ENCODE peak calls at places on chromosomes 12 and 14, in six cellular contexts. C is LoVo; B is activated T-cell treated with anti-CD3 and anti-CD28 coated beads, Interleukin-2, amount 50 U/mL, for 72 hours; L is iPS DF 19.7; D is posterior vena cava; R is dorsolateral prefrontal cortex. X is an unnamed sample.

GRCh38 chr14:54489731-54490447 is 1.1 kb upstream of the GMFB start:
- DNase-seq in R (no peak), C (no peak), B (no peak), D (no peak), L (no peak), X (no peak)

GRCh38 chr14:50360851-50361250 is 35.8 kb downstream of the CDKL1 start:
- DNase-seq in C (no peak), L (no peak), B (no peak), D (no peak), R (no peak), X (no peak)

GRCh38 chr12:114735680-114736374 is 51.9 kb upstream of the TBX3 start:
- DNase-seq in L (no peak), R (no peak), B (no peak), C (no peak), D (no peak), X (peak)

GRCh38 chr12:123571343-123571813 is 13.0 kb upstream of the TMED2 start:
- DNase-seq in L (peak), R (peak), C (no peak), B (no peak), D (peak), X (peak)

GRCh38 chr12:31832740-31833540 is 104.1 kb upstream of the AMN1 start:
- DNase-seq in D (no peak), L (no peak), C (no peak), B (peak), R (no peak), X (no peak)

GRCh38 chr12:101459642-101460346 is 15.3 kb upstream of the SPIC start:
- DNase-seq in D (no peak), L (no peak), C (peak), B (no peak), R (no peak), X (no peak)

GRCh38 chr12:51926718-51927117 is 19.4 kb downstream of the ACVRL1 start:
- DNase-seq in B (peak), D (peak), L (no peak), R (no peak), C (peak), X (peak)

GRCh38 chr12:79194595-79194994 is 330.0 kb downstream of the SYT1 start:
- DNase-seq in C (no peak), L (no peak), R (no peak), D (no peak), B (no peak), X (no peak)

GRCh38 chr14:50061664-50062437 is 54.5 kb downstream of the VCPKMT start:
- DNase-seq in C (peak), R (no peak), B (peak), D (no peak), L (no peak), X (no peak)

GRCh38 chr12:115998119-115998633 is 279.3 kb downstream of the MED13L start:
- DNase-seq in R (no peak), B (no peak), C (peak), D (no peak), L (peak), X (peak)

GRCh38 chr12:92362785-92363184 is 217.1 kb upstream of the BTG1 start:
- DNase-seq in C (no peak), D (no peak), B (no peak), L (no peak), R (no peak), X (no peak)

GRCh38 chr14:104795781-104796681 is 483 bp upstream of the AKT1 start:
- DNase-seq in R (no peak), B (peak), L (no peak), C (peak), D (no peak), X (no peak)